ENCODE peak calls at places on chromosomes 16 and 17, in seven cellular contexts. One of them, this sample, is unnamed.

GRCh38 chr16:11675561-11676511 is 7.6 kb downstream of the SNN start:
- DNase-seq in stimulated activated CD4-positive, alpha-beta T cell treated with anti-CD3 and anti-CD28 coated beads, Interleukin-1b, Interleukin-23, amount 100 ng/mL, for 24 hours: no peak
- DNase-seq in HFF-Myc: no peak
- DNase-seq in GM23338: peak; percentile 40
- DNase-seq in activated CD4-positive, alpha-beta T cell treated with anti-CD3 and anti-CD28 coated beads, Interleukin-2, amount 10 ng/mL, durations not matched to agents 7 days and 5 days: no peak
- DNase-seq in RWPE1: peak; percentile 52
- DNase-seq in NCI-H2171 treated with DMSO at 0.1 percent for 48 hours: no peak
- DNase-seq in this sample: peak; percentile 72

GRCh38 chr16:66344533-66345145 is 21.9 kb upstream of the CDH5 start:
- DNase-seq in stimulated activated CD4-positive, alpha-beta T cell treated with anti-CD3 and anti-CD28 coated beads, Interleukin-1b, Interleukin-23, amount 100 ng/mL, for 24 hours: peak; percentile 34
- DNase-seq in HFF-Myc: no peak
- DNase-seq in GM23338: peak; percentile 81
- DNase-seq in activated CD4-positive, alpha-beta T cell treated with anti-CD3 and anti-CD28 coated beads, Interleukin-2, amount 10 ng/mL, durations not matched to agents 7 days and 5 days: peak; percentile 60
- DNase-seq in RWPE1: peak; percentile 36
- DNase-seq in NCI-H2171 treated with DMSO at 0.1 percent for 48 hours: peak; percentile 27
- DNase-seq in this sample: no peak

GRCh38 chr16:8887952-8888560 is 5.9 kb downstream of the LITAFD start:
- DNase-seq in stimulated activated CD4-positive, alpha-beta T cell treated with anti-CD3 and anti-CD28 coated beads, Interleukin-1b, Interleukin-23, amount 100 ng/mL, for 24 hours: no peak
- DNase-seq in HFF-Myc: no peak
- DNase-seq in GM23338: no peak
- DNase-seq in activated CD4-positive, alpha-beta T cell treated with anti-CD3 and anti-CD28 coated beads, Interleukin-2, amount 10 ng/mL, durations not matched to agents 7 days and 5 days: no peak
- DNase-seq in RWPE1: no peak
- DNase-seq in NCI-H2171 treated with DMSO at 0.1 percent for 48 hours: no peak
- DNase-seq in this sample: no peak

GRCh38 chr17:81868674-81869220 is 2.4 kb downstream of the ARHGDIA start:
- DNase-seq in stimulated activated CD4-positive, alpha-beta T cell treated with anti-CD3 and anti-CD28 coated beads, Interleukin-1b, Interleukin-23, amount 100 ng/mL, for 24 hours: no peak
- DNase-seq in HFF-Myc: no peak
- DNase-seq in GM23338: peak; percentile 36
- DNase-seq in activated CD4-positive, alpha-beta T cell treated with anti-CD3 and anti-CD28 coated beads, Interleukin-2, amount 10 ng/mL, durations not matched to agents 7 days and 5 days: no peak
- DNase-seq in RWPE1: peak; percentile 81
- DNase-seq in NCI-H2171 treated with DMSO at 0.1 percent for 48 hours: no peak
- DNase-seq in this sample: peak; percentile 84

GRCh38 chr16:89828199-89828869 is at the start of gene SPIRE2:
- DNase-seq in stimulated activated CD4-positive, alpha-beta T cell treated with anti-CD3 and anti-CD28 coated beads, Interleukin-1b, Interleukin-23, amount 100 ng/mL, for 24 hours: peak; percentile 45
- DNase-seq in HFF-Myc: no peak
- DNase-seq in GM23338: peak; percentile 87
- DNase-seq in activated CD4-positive, alpha-beta T cell treated with anti-CD3 and anti-CD28 coated beads, Interleukin-2, amount 10 ng/mL, durations not matched to agents 7 days and 5 days: peak; percentile 75
- DNase-seq in RWPE1: peak; percentile 57
- DNase-seq in NCI-H2171 treated with DMSO at 0.1 percent for 48 hours: peak; percentile 26
- DNase-seq in this sample: no peak

GRCh38 chr16:86044241-86044671 is 145.3 kb downstream of the IRF8 start:
- DNase-seq in stimulated activated CD4-positive, alpha-beta T cell treated with anti-CD3 and anti-CD28 coated beads, Interleukin-1b, Interleukin-23, amount 100 ng/mL, for 24 hours: peak; percentile 16
- DNase-seq in HFF-Myc: peak; percentile 3
- DNase-seq in GM23338: peak; percentile 92
- DNase-seq in activated CD4-positive, alpha-beta T cell treated with anti-CD3 and anti-CD28 coated beads, Interleukin-2, amount 10 ng/mL, durations not matched to agents 7 days and 5 days: peak; percentile 46
- DNase-seq in RWPE1: peak; percentile 38
- DNase-seq in NCI-H2171 treated with DMSO at 0.1 percent for 48 hours: no peak
- DNase-seq in this sample: peak; percentile 57

GRCh38 chr17:39200957-39201510 is 951 bp downstream of the RPL19 start:
- DNase-seq in stimulated activated CD4-positive, alpha-beta T cell treated with anti-CD3 and anti-CD28 coated beads, Interleukin-1b, Interleukin-23, amount 100 ng/mL, for 24 hours: no peak
- DNase-seq in HFF-Myc: no peak
- DNase-seq in GM23338: no peak
- DNase-seq in activated CD4-positive, alpha-beta T cell treated with anti-CD3 and anti-CD28 coated beads, Interleukin-2, amount 10 ng/mL, durations not matched to agents 7 days and 5 days: no peak
- DNase-seq in RWPE1: no peak
- DNase-seq in NCI-H2171 treated with DMSO at 0.1 percent for 48 hours: no peak
- DNase-seq in this sample: no peak

GRCh38 chr16:35142809-35143192 is 1683.4 kb downstream of the TP53TG3F start:
- DNase-seq in stimulated activated CD4-positive, alpha-beta T cell treated with anti-CD3 and anti-CD28 coated beads, Interleukin-1b, Interleukin-23, amount 100 ng/mL, for 24 hours: no peak
- DNase-seq in HFF-Myc: no peak
- DNase-seq in GM23338: no peak
- DNase-seq in activated CD4-positive, alpha-beta T cell treated with anti-CD3 and anti-CD28 coated beads, Interleukin-2, amount 10 ng/mL, durations not matched to agents 7 days and 5 days: no peak
- DNase-seq in RWPE1: no peak
- DNase-seq in NCI-H2171 treated with DMSO at 0.1 percent for 48 hours: no peak
- DNase-seq in this sample: no peak

This sample was measured in HCT116.